ENCODE peak calls at places on chromosomes 6 and 20, in eight cellular contexts. T is AG10803, W is choroid plexus epithelial cell, G is neural progenitor cell, C is prostate gland, Y is lower lobe of right lung, H is lung, U is hepatocyte. B is an unnamed sample.

GRCh38 chr6:151690303-151690702 is 117.2 kb upstream of the ESR1 start:
- DNase-seq in G (no peak), W (peak; percentile 41), Y (no peak), T (peak; percentile 37), U (no peak), H (no peak), C (no peak), B (peak; percentile 12)

GRCh38 chr6:28742668-28743270 is 181.0 kb downstream of the TRIM27 start:
- DNase-seq in C (no peak), W (peak; percentile 59), Y (no peak), T (peak; percentile 29), U (peak; percentile 16), H (no peak), G (peak; percentile 72), B (peak; percentile 38)

GRCh38 chr20:53655909-53656652 is 62.4 kb upstream of the ZNF217 start:
- DNase-seq in G (no peak), W (peak; percentile 57), T (peak; percentile 31), U (no peak), C (no peak), H (no peak), Y (no peak), B (no peak)

GRCh38 chr6:169045486-169045885 is 208.2 kb downstream of the THBS2 start:
- DNase-seq in Y (no peak), H (no peak), U (no peak), C (peak; percentile 14), T (no peak), G (no peak), W (no peak), B (no peak)

GRCh38 chr6:137697267-137697938 is 169.7 kb upstream of the TNFAIP3 start:
- DNase-seq in C (no peak), T (peak; percentile 84), W (no peak), U (peak; percentile 71), H (no peak), Y (no peak), G (peak; percentile 61), B (peak; percentile 87)

GRCh38 chr20:19774086-19774933 is 16.3 kb downstream of the RIN2 start:
- DNase-seq in Y (no peak), H (no peak), W (no peak), U (no peak), G (peak; percentile 69), C (no peak), T (peak; percentile 37), B (peak; percentile 39)

GRCh38 chr6:131597448-131597847 is 24.4 kb downstream of the ARG1 start:
- DNase-seq in G (no peak), U (peak; percentile 7), C (no peak), H (no peak), W (peak; percentile 45), T (no peak), Y (no peak), B (peak; percentile 5)

GRCh38 chr6:18352842-18353241 is 34.3 kb upstream of the RNF144B start:
- DNase-seq in T (no peak), H (no peak), U (no peak), Y (no peak), G (no peak), C (peak; percentile 78), W (no peak), B (no peak)

GRCh38 chr6:145247677-145248419 is 487.5 kb downstream of the EPM2A start:
- DNase-seq in W (peak; percentile 97), Y (no peak), U (no peak), H (no peak), G (no peak), T (peak; percentile 60), C (no peak), B (peak; percentile 97)

GRCh38 chr20:63226020-63226943 is 9.4 kb upstream of the BIRC7 start:
- DNase-seq in G (no peak), U (no peak), T (no peak), W (no peak), C (no peak), Y (no peak), H (no peak), B (no peak)

GRCh38 chr20:37543828-37544227 is 16.2 kb upstream of the BLCAP start:
- DNase-seq in W (peak; percentile 77), Y (no peak), T (peak; percentile 50), C (no peak), H (no peak), G (no peak), U (peak; percentile 71), B (peak; percentile 65)

GRCh38 chr6:26044140-26045045 is 42.8 kb upstream of the HFE start:
- DNase-seq in T (peak; percentile 29), G (no peak), W (peak; percentile 55), C (peak; percentile 19), Y (peak; percentile 69), U (no peak), H (no peak), B (no peak)

GRCh38 chr6:7732219-7732618 is 6.3 kb downstream of the BMP6 start:
- DNase-seq in U (no peak), Y (no peak), H (no peak), C (no peak), W (no peak), G (peak; percentile 22), T (no peak), B (peak; percentile 84)

GRCh38 chr20:46265539-46265938 is 42.8 kb downstream of the CDH22 start:
- DNase-seq in G (no peak), H (no peak), W (no peak), Y (no peak), C (no peak), U (no peak), T (no peak), B (no peak)
- H3K4me3 ChIP-seq in G (no peak overlapping the region), H (no peak overlapping the region), W (no peak overlapping the region), Y (no peak overlapping the region), C (no peak overlapping the region), U (no peak overlapping the region), T (no peak overlapping the region), B (no peak overlapping the region)

GRCh38 chr6:35449287-35449881 is 2.8 kb upstream of the FANCE start:
- DNase-seq in U (peak; percentile 89), H (no peak), T (peak; percentile 71), C (peak; percentile 25), G (peak; percentile 85), Y (no peak), W (peak; percentile 85), B (peak; percentile 78)

GRCh38 chr6:35453236-35453635 is 1.1 kb downstream of the FANCE start:
- DNase-seq in T (no peak), Y (no peak), W (no peak), C (no peak), G (no peak), H (no peak), U (no peak), B (no peak)

GRCh38 chr6:35454843-35455110 is 2.6 kb downstream of the FANCE start:
- DNase-seq in Y (no peak), G (no peak), C (no peak), U (no peak), T (no peak), W (no peak), H (no peak), B (no peak)

GRCh38 chr6:35451354-35452185 is 568 bp upstream of the FANCE start:
- DNase-seq in C (no peak), Y (no peak), T (no peak), G (no peak), W (no peak), H (no peak), U (no peak), B (no peak)

GRCh38 chr6:35452186-35453090 is at the start of gene FANCE:
- DNase-seq in C (peak; percentile 94), Y (peak; percentile 96), T (peak; percentile 85), G (peak; percentile 99), W (peak; percentile 95), H (peak; percentile 95), U (peak; percentile 98), B (peak; percentile 91)
- TF ChIP-seq CTCF in C (no peak), Y (no peak), T (no peak), G (no peak), W (no peak), H (no peak), U (no peak), B (no peak)

GRCh38 chr6:119476024-119476423 is 126.5 kb upstream of the MAN1A1 start:
- DNase-seq in U (no peak), Y (no peak), H (no peak), C (no peak), T (no peak), G (no peak), W (no peak), B (no peak)

GRCh38 chr6:119476554-119476953 is 127.0 kb upstream of the MAN1A1 start:
- DNase-seq in C (no peak), G (no peak), W (peak; percentile 20), T (peak; percentile 7), U (no peak), H (no peak), Y (no peak), B (no peak)

GRCh38 chr6:119467478-119468081 is 118.0 kb upstream of the MAN1A1 start:
- DNase-seq in G (no peak), H (no peak), Y (no peak), U (no peak), T (peak; percentile 42), C (no peak), W (peak; percentile 51), B (peak; percentile 45)

GRCh38 chr6:119466226-119466625 is 116.7 kb upstream of the MAN1A1 start:
- DNase-seq in H (no peak), Y (no peak), C (no peak), W (no peak), T (no peak), U (no peak), G (no peak), B (no peak)

GRCh38 chr6:119470893-119471542 is 121.5 kb upstream of the MAN1A1 start:
- DNase-seq in C (no peak), T (no peak), H (no peak), U (no peak), Y (no peak), G (no peak), W (no peak), B (no peak)
- H3K4me3 ChIP-seq in C (no peak overlapping the region), T (no peak overlapping the region), H (no peak overlapping the region), U (no peak overlapping the region), Y (no peak overlapping the region), G (no peak overlapping the region), W (no peak overlapping the region), B (no peak overlapping the region)

GRCh38 chr6:8888468-8888867 is 453.1 kb upstream of the SLC35B3 start:
- DNase-seq in W (peak; percentile 26), U (no peak), H (no peak), G (no peak), T (no peak), Y (no peak), C (no peak), B (no peak)
- TF ChIP-seq CTCF in W (peak; percentile 42), U (peak; percentile 36), H (no peak), G (peak; percentile 38), T (peak; percentile 6), Y (peak; percentile 25), C (no peak), B (peak; percentile 11)

B was measured in fibroblast of pulmonary artery.